ENCODE peak calls at places on chromosome 10, in six cellular contexts. Q is left lobe of liver; K is non-pigmented ciliary epithelial cell; F is GM12865; N is testis; C is activated CD4-positive, alpha-beta T cell treated with anti-CD3 and anti-CD28 coated beads, Interleukin-2, amount 10 ng/mL, durations not matched to agents 7 days and 5 days. G is an unnamed sample.

GRCh38 chr10:72659694-72660093 is 32.2 kb upstream of the MCU start:
- DNase-seq in C (no peak), N (no peak), F (no peak), Q (no peak), K (no peak), G (no peak)

GRCh38 chr10:105063796-105064195 is 422.7 kb downstream of the SORCS3 start:
- DNase-seq in C (peak), F (peak), N (peak), K (no peak), Q (no peak), G (no peak)

GRCh38 chr10:55351431-55351830 is 550.4 kb upstream of the PCDH15 start:
- DNase-seq in K (no peak), F (no peak), Q (no peak), N (no peak), C (no peak), G (no peak)

GRCh38 chr10:36450385-36450784 is 675.0 kb upstream of the ANKRD30A start:
- DNase-seq in N (peak), C (no peak), K (peak), Q (no peak), F (no peak), G (no peak)

GRCh38 chr10:44882146-44882720 is 28.9 kb upstream of the TMEM72 start:
- DNase-seq in N (no peak), K (no peak), F (no peak), C (no peak), Q (no peak), G (no peak)

GRCh38 chr10:119274519-119275045 is 67.2 kb downstream of the GRK5 start:
- DNase-seq in K (no peak), C (no peak), Q (no peak), N (no peak), F (peak), G (no peak)

GRCh38 chr10:106740071-106740470 is 424.4 kb downstream of the SORCS1 start:
- DNase-seq in C (no peak), N (no peak), F (no peak), Q (no peak), K (no peak), G (no peak)

GRCh38 chr10:101767966-101768790 is 7.7 kb downstream of the FGF8 start:
- DNase-seq in C (no peak), K (no peak), F (no peak), Q (no peak), N (no peak), G (no peak)

GRCh38 chr10:115001506-115002381 is 63.7 kb downstream of the TRUB1 start:
- DNase-seq in N (peak), C (no peak), Q (no peak), K (no peak), F (peak), G (no peak)

GRCh38 chr10:79081353-79082034 is 12.7 kb downstream of the ZMIZ1 start:
- DNase-seq in C (no peak), K (peak), F (no peak), N (no peak), Q (no peak), G (peak)

GRCh38 chr10:95229724-95230627 is 35.9 kb downstream of the ACSM6 start:
- DNase-seq in C (no peak), F (no peak), K (peak), Q (no peak), N (no peak), G (no peak)

GRCh38 chr10:48819806-48820205 is 119.8 kb downstream of the LRRC18 start:
- DNase-seq in C (no peak), F (no peak), K (no peak), Q (no peak), N (no peak), G (no peak)

GRCh38 chr10:122052702-122053101 is 63.7 kb downstream of the TACC2 start:
- DNase-seq in C (no peak), Q (no peak), K (no peak), F (no peak), N (no peak), G (no peak)

GRCh38 chr10:89852872-89853271 is 151.5 kb downstream of the KIF20B start:
- DNase-seq in Q (no peak), K (no peak), N (no peak), F (no peak), C (no peak), G (no peak)

GRCh38 chr10:62076872-62077271 is 175.4 kb downstream of the ARID5B start:
- DNase-seq in N (no peak), K (peak), C (no peak), Q (no peak), F (no peak), G (no peak)

GRCh38 chr10:97280783-97281182 is 11.7 kb downstream of the ARHGAP19 start:
- DNase-seq in C (no peak), K (no peak), F (no peak), N (no peak), Q (no peak), G (no peak)

GRCh38 chr10:126618466-126618865 is 52.0 kb downstream of the C10orf90 start:
- DNase-seq in K (no peak), Q (no peak), C (no peak), F (no peak), N (no peak), G (no peak)

GRCh38 chr10:88385601-88386203 is 197.4 kb downstream of the RNLS start:
- DNase-seq in F (peak), N (no peak), Q (peak), C (peak), K (no peak), G (peak)

GRCh38 chr10:72315611-72316385 is 38.9 kb downstream of the DNAJB12 start:
- DNase-seq in F (no peak), C (no peak), N (peak), K (no peak), Q (peak), G (peak)

GRCh38 chr10:14405076-14406065 is 74.6 kb upstream of the FRMD4A start:
- DNase-seq in K (peak), N (no peak), Q (no peak), C (no peak), F (no peak), G (no peak)

GRCh38 chr10:6398419-6398818 is 181.7 kb downstream of the PRKCQ start:
- DNase-seq in K (no peak), N (no peak), Q (no peak), C (no peak), F (no peak), G (no peak)

GRCh38 chr10:43235070-43235900 is 31.6 kb downstream of the RASGEF1A start:
- DNase-seq in F (no peak), C (no peak), K (no peak), Q (peak), N (no peak), G (peak)

GRCh38 chr10:102065561-102066420 is 642 bp downstream of the HPS6 start:
- DNase-seq in Q (peak), C (no peak), N (no peak), K (no peak), F (peak), G (peak)

GRCh38 chr10:101291254-101292193 is 62.3 kb upstream of the LBX1 start:
- DNase-seq in K (no peak), N (peak), Q (no peak), C (peak), F (peak), G (peak)

GRCh38 chr10:133453516-133454203 is at the start of gene SCART1:
- DNase-seq in K (no peak), Q (no peak), F (peak), N (no peak), C (no peak), G (no peak)

GRCh38 chr10:1736180-1736971 is 949 bp downstream of the ADARB2 start:
- DNase-seq in N (no peak), K (no peak), Q (no peak), F (no peak), C (no peak), G (no peak)

GRCh38 chr10:94546058-94546595 is 539 bp downstream of the HELLS start:
- DNase-seq in K (no peak), Q (no peak), N (peak), C (peak), F (peak), G (no peak)

GRCh38 chr10:93413252-93413689 is 68.9 kb downstream of the MYOF start:
- DNase-seq in Q (no peak), N (no peak), F (no peak), K (no peak), C (peak), G (no peak)

GRCh38 chr10:71727429-71728217 is 8.0 kb upstream of the C10orf105 start:
- DNase-seq in N (peak), Q (no peak), F (peak), C (peak), K (no peak), G (peak)

GRCh38 chr10:44697096-44697495 is 214.0 kb upstream of the TMEM72 start:
- DNase-seq in K (no peak), Q (no peak), N (no peak), C (no peak), F (no peak), G (no peak)

GRCh38 chr10:71222541-71223364 is 10.4 kb downstream of the UNC5B start:
- DNase-seq in K (no peak), N (no peak), Q (no peak), F (peak), C (no peak), G (no peak)

GRCh38 chr10:131788386-131788785 is 112.4 kb upstream of the PPP2R2D start:
- DNase-seq in N (no peak), C (no peak), Q (peak), F (no peak), K (no peak), G (no peak)

GRCh38 chr10:45181483-45181882 is 133.9 kb downstream of the OR13A1 start:
- DNase-seq in N (peak), K (peak), Q (no peak), F (no peak), C (no peak), G (peak)

GRCh38 chr10:103882285-103883007 is 27.1 kb upstream of the SH3PXD2A start:
- DNase-seq in K (no peak), C (no peak), N (no peak), Q (no peak), F (no peak), G (no peak)

GRCh38 chr10:66180651-66181318 is 745.1 kb upstream of the LRRTM3 start:
- DNase-seq in F (peak), N (peak), C (peak), K (no peak), Q (no peak), G (no peak)